ENCODE peak calls at places on chromosomes 4 and X, in seven cellular contexts. S, J, T, D, Q, C and F are unnamed samples.

GRCh38 chr4:16026155-16026761 is 57.6 kb downstream of the PROM1 start:
- DNase-seq in S (no peak), J (peak; percentile 34), Q (peak; percentile 75), T (peak; percentile 48), C (peak; percentile 74), D (peak; percentile 56), F (peak; percentile 78)

GRCh38 chrX:17919896-17920446 is 58.9 kb upstream of the RAI2 start:
- DNase-seq in Q (peak; percentile 8), T (no peak), C (no peak), S (no peak), J (no peak), D (no peak), F (no peak)

GRCh38 chr4:123821861-123822260 is 425.3 kb downstream of the SPRY1 start:
- DNase-seq in D (peak; percentile 5), J (no peak), T (no peak), Q (peak; percentile 57), S (no peak), C (peak; percentile 38), F (peak; percentile 58)

GRCh38 chr4:93791570-93792195 is 36.9 kb upstream of the ATOH1 start:
- DNase-seq in J (peak; percentile 32), C (peak; percentile 62), S (no peak), Q (peak; percentile 84), T (peak; percentile 55), D (peak; percentile 44), F (peak; percentile 58)

GRCh38 chrX:124325732-124326131 is 6.7 kb upstream of the TEX13D start:
- DNase-seq in T (no peak), J (no peak), D (no peak), C (no peak), Q (no peak), S (no peak), F (no peak)

GRCh38 chr4:90318208-90318607 is 191.0 kb downstream of the CCSER1 start:
- DNase-seq in C (peak; percentile 93), T (peak; percentile 85), J (no peak), S (no peak), D (peak; percentile 38), Q (peak; percentile 32), F (peak; percentile 81)

GRCh38 chrX:87664381-87664780 is 146.8 kb downstream of the KLHL4 start:
- DNase-seq in J (no peak), T (no peak), Q (peak; percentile 51), C (peak; percentile 55), D (peak; percentile 35), S (no peak), F (peak; percentile 56)

GRCh38 chr4:180615746-180616145 is 1627.5 kb upstream of the TENM3 start:
- DNase-seq in D (no peak), Q (no peak), T (peak; percentile 6), S (no peak), J (no peak), C (no peak), F (no peak)

GRCh38 chr4:42360158-42360557 is 37.1 kb upstream of the SHISA3 start:
- DNase-seq in C (peak; percentile 36), S (no peak), D (no peak), J (no peak), Q (no peak), T (no peak), F (no peak)

GRCh38 chrX:13597928-13598327 is 28.5 kb downstream of the EGFL6 start:
- DNase-seq in D (peak; percentile 25), T (no peak), C (peak; percentile 88), Q (no peak), J (no peak), S (no peak), F (peak; percentile 34)

GRCh38 chr4:119113033-119113655 is 22.5 kb upstream of the MYOZ2 start:
- DNase-seq in C (peak; percentile 94), T (peak; percentile 26), D (peak; percentile 70), J (no peak), S (no peak), Q (peak; percentile 49), F (peak; percentile 96)

GRCh38 chrX:645024-645376 is 14.4 kb downstream of the SHOX start:
- DNase-seq in J (no peak), S (no peak), D (no peak), C (no peak), T (no peak), Q (peak; percentile 45), F (no peak)

GRCh38 chrX:646228-646495 is 15.6 kb downstream of the SHOX start:
- DNase-seq in D (no peak), C (no peak), J (no peak), T (no peak), S (no peak), Q (no peak), F (no peak)

GRCh38 chrX:643911-644303 is 13.3 kb downstream of the SHOX start:
- DNase-seq in T (no peak), C (no peak), S (no peak), D (no peak), J (no peak), Q (no peak), F (peak; percentile 7)

GRCh38 chrX:642436-643210 is 12.0 kb downstream of the SHOX start:
- DNase-seq in D (no peak), T (no peak), J (no peak), C (no peak), Q (no peak), S (no peak), F (peak; percentile 16)

DNA sequence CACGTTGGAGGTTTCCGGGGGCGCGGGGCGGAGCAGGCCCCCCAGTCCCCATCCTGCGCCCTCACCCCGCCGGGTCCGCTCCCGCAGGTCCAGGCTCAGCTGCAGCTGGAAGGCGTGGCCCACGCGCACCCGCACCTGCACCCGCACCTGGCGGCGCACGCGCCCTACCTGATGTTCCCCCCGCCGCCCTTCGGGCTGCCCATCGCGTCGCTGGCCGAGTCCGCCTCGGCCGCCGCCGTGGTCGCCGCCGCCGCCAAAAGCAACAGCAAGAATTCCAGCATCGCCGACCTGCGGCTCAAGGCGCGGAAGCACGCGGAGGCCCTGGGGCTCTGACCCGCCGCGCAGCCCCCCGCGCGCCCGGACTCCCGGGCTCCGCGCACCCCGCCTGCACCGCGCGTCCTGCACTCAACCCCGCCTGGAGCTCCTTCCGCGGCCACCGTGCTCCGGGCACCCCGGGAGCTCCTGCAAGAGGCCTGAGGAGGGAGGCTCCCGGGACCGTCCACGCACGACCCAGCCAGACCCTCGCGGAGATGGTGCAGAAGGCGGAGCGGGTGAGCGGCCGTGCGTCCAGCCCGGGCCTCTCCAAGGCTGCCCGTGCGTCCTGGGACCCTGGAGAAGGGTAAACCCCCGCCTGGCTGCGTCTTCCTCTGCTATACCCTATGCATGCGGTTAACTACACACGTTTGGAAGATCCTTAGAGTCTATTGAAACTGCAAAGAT is 13.9 kb downstream of the SHOX start:
- DNase-seq in C (no peak), T (no peak), S (no peak), Q (no peak), D (no peak), J (no peak), F (peak; percentile 9)
- H3K4me3 ChIP-seq in C (no peak overlapping the region), T (no peak overlapping the region), S (no peak overlapping the region), Q (no peak overlapping the region), D (no peak overlapping the region), J (no peak overlapping the region), F (no peak overlapping the region)

DNA sequence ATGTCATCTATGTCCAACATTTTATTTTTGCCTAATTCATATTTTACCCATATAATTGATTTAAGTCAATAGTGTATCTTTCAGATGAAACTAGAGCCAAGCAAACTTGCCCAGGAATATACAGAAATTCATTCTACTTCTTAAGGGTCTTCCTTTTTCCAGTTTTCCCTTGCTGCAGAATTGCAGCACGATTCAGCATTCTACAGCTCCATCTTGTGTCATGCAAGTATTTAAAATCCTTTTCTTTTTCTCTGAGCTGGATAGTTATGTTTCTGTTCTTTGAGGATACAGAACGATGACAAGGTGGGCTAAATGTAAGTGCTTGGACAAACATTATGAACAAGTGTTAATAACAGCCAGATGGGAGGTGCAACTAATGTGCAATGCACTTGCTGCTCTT is 1821.8 kb downstream of the ARAP2 start:
- DNase-seq in Q (peak; percentile 8), C (peak; percentile 53), J (no peak), T (no peak), S (no peak), D (peak; percentile 10), F (peak; percentile 33)
- TF ChIP-seq CTCF in Q (peak; percentile 54), C (no peak), J (no peak), T (no peak), S (no peak), D (peak; percentile 21), F (peak; percentile 2)

DNA sequence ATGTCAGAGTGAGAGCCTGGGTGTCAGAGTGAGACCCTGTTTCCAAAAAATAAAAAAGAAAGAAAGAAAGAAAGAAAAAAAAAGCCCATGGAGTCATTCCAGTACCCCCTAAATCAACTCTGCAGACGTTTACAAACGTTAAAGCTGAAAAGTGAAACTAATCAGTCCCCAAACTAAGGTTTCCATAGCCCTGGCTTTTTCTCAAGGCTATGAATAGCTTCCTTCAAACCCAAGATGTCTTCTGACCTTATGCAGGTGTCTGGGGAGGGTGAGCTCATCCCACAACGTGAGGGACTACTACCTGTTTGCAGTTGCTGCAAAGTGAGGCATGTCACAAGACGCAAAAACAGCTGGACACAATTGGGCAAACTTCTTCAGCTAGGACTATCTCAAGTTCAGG is 144.0 kb downstream of the SH3KBP1 start:
- DNase-seq in C (no peak), J (no peak), S (no peak), T (no peak), D (no peak), Q (no peak), F (no peak)
- H3K4me3 ChIP-seq in C (no peak overlapping the region), J (no peak overlapping the region), S (no peak overlapping the region), T (no peak overlapping the region), D (no peak overlapping the region), Q (no peak overlapping the region), F (no peak overlapping the region)

GRCh38 chrX:97315939-97316338 is 432.2 kb downstream of the RPA4 start:
- DNase-seq in S (no peak), D (peak; percentile 44), J (no peak), T (no peak), Q (no peak), C (no peak), F (no peak)
- TF ChIP-seq CTCF in S (no peak), D (peak; percentile 7), J (no peak), T (peak; percentile 18), Q (peak; percentile 14), C (no peak), F (no peak)

DNA sequence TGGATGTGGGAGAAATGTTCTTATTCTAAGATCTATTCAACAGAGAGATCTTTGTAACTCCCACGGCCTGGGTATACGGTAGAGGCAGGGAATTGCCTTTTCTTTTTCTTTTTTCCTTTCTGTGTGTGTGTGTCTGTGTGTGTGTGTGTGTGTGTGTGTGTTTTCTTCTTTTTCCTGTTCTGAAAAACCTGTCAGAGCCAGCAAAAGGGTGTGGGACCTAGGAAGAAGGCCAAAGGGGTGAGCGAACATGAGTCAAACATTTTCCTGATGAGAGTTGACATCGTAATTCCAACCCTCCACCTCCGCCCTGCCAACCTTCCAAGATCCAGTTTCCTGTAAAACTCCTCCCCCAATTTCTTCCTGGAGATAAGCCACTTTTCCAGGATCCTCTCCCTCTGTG is 2.8 kb upstream of the CHIC2 start:
- DNase-seq in C (peak; percentile 80), J (peak; percentile 29), D (peak; percentile 69), Q (peak; percentile 55), T (peak; percentile 60), S (peak; percentile 36), F (peak; percentile 85)
- H3K4me3 ChIP-seq in C (no peak overlapping the region), J (no peak overlapping the region), D (no peak overlapping the region), Q (no peak overlapping the region), T (peak overlapping the region; percentile 23), S (no peak overlapping the region), F (no peak overlapping the region)

GRCh38 chr4:39407584-39407885 is 805 bp downstream of the KLB start:
- DNase-seq in C (no peak), Q (no peak), T (no peak), S (no peak), J (no peak), D (no peak), F (no peak)

GRCh38 chr4:39406763-39407583 is at the start of gene KLB:
- DNase-seq in D (peak; percentile 59), Q (peak; percentile 78), T (no peak), J (no peak), C (peak; percentile 9), S (no peak), F (peak; percentile 15)

GRCh38 chr4:39415678-39416283 is 9.1 kb downstream of the KLB start:
- DNase-seq in Q (no peak), C (peak; percentile 31), J (no peak), D (no peak), S (no peak), T (no peak), F (peak; percentile 57)

GRCh38 chr4:39410415-39410814 is 3.7 kb downstream of the KLB start:
- DNase-seq in J (no peak), Q (no peak), C (peak; percentile 25), D (peak; percentile 36), S (no peak), T (no peak), F (peak; percentile 33)
- TF ChIP-seq CTCF in J (no peak), Q (no peak), C (peak; percentile 6), D (peak; percentile 28), S (no peak), T (no peak), F (peak; percentile 11)